ENCODE peak calls at places on chromosomes 13 and 19, in four cellular contexts. One of them, this sample, is unnamed. For H3K4me1, the result is how much of the 10 kb centered on the place peaks cover.

GRCh38 chr19:52453324-52454094 is at the start of gene ZNF578:
- DNase-seq in colonic mucosa: peak
- DNase-seq in BE2C: peak
- DNase-seq in esophagus squamous epithelium: peak
- DNase-seq in this sample: peak

GRCh38 chr13:93959796-93960533 is 519.5 kb downstream of the DCT start:
- DNase-seq in colonic mucosa: no peak
- DNase-seq in BE2C: no peak
- DNase-seq in esophagus squamous epithelium: no peak
- DNase-seq in this sample: no peak

GRCh38 chr13:112065521-112065866 is 1.5 kb upstream of the SOX1 start:
- DNase-seq in BE2C: no peak
- DNase-seq in colonic mucosa: no peak
- DNase-seq in esophagus squamous epithelium: no peak
- DNase-seq in this sample: no peak

GRCh38 chr13:100274942-100275506 is 186.1 kb downstream of the PCCA start:
- DNase-seq in esophagus squamous epithelium: no peak
- DNase-seq in colonic mucosa: no peak
- DNase-seq in BE2C: no peak
- DNase-seq in this sample: no peak

GRCh38 chr19:11338164-11338563 is 1.3 kb downstream of the RAB3D start:
- DNase-seq in esophagus squamous epithelium: no peak
- DNase-seq in BE2C: no peak
- DNase-seq in colonic mucosa: peak
- DNase-seq in this sample: peak

GRCh38 chr13:23436680-23437079 is 3.2 kb upstream of the SACS start:
- DNase-seq in BE2C: no peak
- DNase-seq in colonic mucosa: no peak
- DNase-seq in esophagus squamous epithelium: no peak
- DNase-seq in this sample: no peak

GRCh38 chr13:66689628-66690027 is 540.5 kb downstream of the PCDH9 start:
- DNase-seq in esophagus squamous epithelium: no peak
- DNase-seq in BE2C: peak
- DNase-seq in colonic mucosa: no peak
- DNase-seq in this sample: no peak

GRCh38 chr13:111510502-111511218 is 190.2 kb downstream of the TEX29 start:
- DNase-seq in BE2C: no peak
- DNase-seq in esophagus squamous epithelium: no peak
- DNase-seq in colonic mucosa: no peak
- DNase-seq in this sample: no peak

GRCh38 chr19:53909471-53910169 is 542 bp downstream of the CACNG7 start:
- DNase-seq in BE2C: no peak
- DNase-seq in colonic mucosa: no peak
- DNase-seq in esophagus squamous epithelium: no peak
- DNase-seq in this sample: no peak

GRCh38 chr19:9586764-9587163 is 2.5 kb upstream of the ZNF121 start:
- DNase-seq in colonic mucosa: peak
- DNase-seq in esophagus squamous epithelium: no peak
- DNase-seq in BE2C: peak
- DNase-seq in this sample: peak

GRCh38 chr13:76795701-76796695 is 90.2 kb downstream of the KCTD12 start:
- DNase-seq in BE2C: no peak
- DNase-seq in esophagus squamous epithelium: no peak
- DNase-seq in colonic mucosa: no peak
- DNase-seq in this sample: no peak

GRCh38 chr19:48544856-48545750 is 6.9 kb upstream of the SULT2B1 start:
- DNase-seq in BE2C: no peak
- DNase-seq in esophagus squamous epithelium: no peak
- DNase-seq in colonic mucosa: no peak
- DNase-seq in this sample: no peak

GRCh38 chr13:39051157-39051556 is 12.9 kb downstream of the NHLRC3 start:
- DNase-seq in BE2C: no peak
- DNase-seq in esophagus squamous epithelium: no peak
- DNase-seq in colonic mucosa: no peak
- DNase-seq in this sample: no peak

GRCh38 chr19:47446534-47447469 is 24.9 kb downstream of the SLC8A2 start:
- DNase-seq in esophagus squamous epithelium: no peak
- DNase-seq in BE2C: peak
- DNase-seq in colonic mucosa: peak
- DNase-seq in this sample: peak

GRCh38 chr13:105518086-105518485 is 1017.4 kb downstream of the EFNB2 start:
- DNase-seq in esophagus squamous epithelium: no peak
- DNase-seq in colonic mucosa: no peak
- DNase-seq in BE2C: no peak
- DNase-seq in this sample: no peak

GRCh38 chr13:55577082-55577846 is 1563.5 kb upstream of the PRR20A start:
- DNase-seq in esophagus squamous epithelium: no peak
- DNase-seq in colonic mucosa: no peak
- DNase-seq in BE2C: no peak
- DNase-seq in this sample: no peak

GRCh38 chr13:55573565-55573964 is 1567.2 kb upstream of the PRR20A start:
- DNase-seq in colonic mucosa: no peak
- DNase-seq in esophagus squamous epithelium: no peak
- DNase-seq in BE2C: no peak
- DNase-seq in this sample: no peak

GRCh38 chr13:55572862-55573261 is 1567.9 kb upstream of the PRR20A start:
- DNase-seq in BE2C: no peak
- DNase-seq in colonic mucosa: no peak
- DNase-seq in esophagus squamous epithelium: no peak
- DNase-seq in this sample: no peak

GRCh38 chr13:55576389-55576788 is 1564.3 kb upstream of the PRR20A start:
- DNase-seq in BE2C: no peak
- DNase-seq in colonic mucosa: no peak
- DNase-seq in esophagus squamous epithelium: no peak
- DNase-seq in this sample: no peak

DNA sequence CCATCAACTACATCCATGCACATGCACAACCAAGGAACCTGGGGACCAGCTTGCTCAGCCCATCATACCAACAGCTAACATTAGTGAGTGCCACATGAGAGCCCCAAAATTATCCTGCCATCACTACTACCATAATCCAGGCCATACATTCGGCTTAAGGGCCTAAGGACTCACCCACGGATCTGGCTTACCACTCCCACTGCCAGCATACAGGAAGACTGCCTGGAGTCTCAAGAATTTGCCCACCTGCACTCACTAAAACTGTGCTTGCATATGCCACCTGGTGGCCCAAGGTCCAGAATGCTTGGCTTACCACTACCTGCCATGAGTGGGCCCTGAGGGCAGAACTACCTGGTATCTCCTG is 1562.9 kb upstream of the PRR20A start:
- DNase-seq in esophagus squamous epithelium: no peak
- DNase-seq in colonic mucosa: no peak
- DNase-seq in BE2C: no peak
- DNase-seq in this sample: no peak
- TF ChIP-seq CTCF in esophagus squamous epithelium: no peak
- TF ChIP-seq CTCF in colonic mucosa: no peak
- TF ChIP-seq CTCF in BE2C: no peak
- TF ChIP-seq CTCF in this sample: no peak

GRCh38 chr13:33174980-33175379 is 110.6 kb downstream of the STARD13 start:
- DNase-seq in esophagus squamous epithelium: no peak
- DNase-seq in BE2C: no peak
- DNase-seq in colonic mucosa: no peak
- DNase-seq in this sample: no peak
- H3K4me1 ChIP-seq in esophagus squamous epithelium: under half
- H3K4me1 ChIP-seq in BE2C: under half
- H3K4me1 ChIP-seq in colonic mucosa: under half
- H3K4me1 ChIP-seq in this sample: under half

GRCh38 chr19:43799502-43800142 is 2.6 kb downstream of the LYPD5 start:
- DNase-seq in esophagus squamous epithelium: no peak
- DNase-seq in colonic mucosa: peak
- DNase-seq in BE2C: no peak
- DNase-seq in this sample: peak

GRCh38 chr19:43798026-43798545 is 4.2 kb downstream of the LYPD5 start:
- DNase-seq in esophagus squamous epithelium: no peak
- DNase-seq in BE2C: no peak
- DNase-seq in colonic mucosa: no peak
- DNase-seq in this sample: no peak

GRCh38 chr19:43797118-43797517 is 5.1 kb downstream of the LYPD5 start:
- DNase-seq in BE2C: no peak
- DNase-seq in esophagus squamous epithelium: no peak
- DNase-seq in colonic mucosa: no peak
- DNase-seq in this sample: no peak

GRCh38 chr19:43797556-43797955 is 4.7 kb downstream of the LYPD5 start:
- DNase-seq in colonic mucosa: no peak
- DNase-seq in BE2C: no peak
- DNase-seq in esophagus squamous epithelium: no peak
- DNase-seq in this sample: no peak

GRCh38 chr19:43798546-43799409 is 3.5 kb downstream of the LYPD5 start:
- DNase-seq in esophagus squamous epithelium: no peak
- DNase-seq in BE2C: no peak
- DNase-seq in colonic mucosa: peak
- DNase-seq in this sample: peak
- H3K4me3 ChIP-seq in esophagus squamous epithelium: peak
- H3K4me3 ChIP-seq in BE2C: peak
- H3K4me3 ChIP-seq in colonic mucosa: peak
- H3K4me3 ChIP-seq in this sample: no peak

DNA sequence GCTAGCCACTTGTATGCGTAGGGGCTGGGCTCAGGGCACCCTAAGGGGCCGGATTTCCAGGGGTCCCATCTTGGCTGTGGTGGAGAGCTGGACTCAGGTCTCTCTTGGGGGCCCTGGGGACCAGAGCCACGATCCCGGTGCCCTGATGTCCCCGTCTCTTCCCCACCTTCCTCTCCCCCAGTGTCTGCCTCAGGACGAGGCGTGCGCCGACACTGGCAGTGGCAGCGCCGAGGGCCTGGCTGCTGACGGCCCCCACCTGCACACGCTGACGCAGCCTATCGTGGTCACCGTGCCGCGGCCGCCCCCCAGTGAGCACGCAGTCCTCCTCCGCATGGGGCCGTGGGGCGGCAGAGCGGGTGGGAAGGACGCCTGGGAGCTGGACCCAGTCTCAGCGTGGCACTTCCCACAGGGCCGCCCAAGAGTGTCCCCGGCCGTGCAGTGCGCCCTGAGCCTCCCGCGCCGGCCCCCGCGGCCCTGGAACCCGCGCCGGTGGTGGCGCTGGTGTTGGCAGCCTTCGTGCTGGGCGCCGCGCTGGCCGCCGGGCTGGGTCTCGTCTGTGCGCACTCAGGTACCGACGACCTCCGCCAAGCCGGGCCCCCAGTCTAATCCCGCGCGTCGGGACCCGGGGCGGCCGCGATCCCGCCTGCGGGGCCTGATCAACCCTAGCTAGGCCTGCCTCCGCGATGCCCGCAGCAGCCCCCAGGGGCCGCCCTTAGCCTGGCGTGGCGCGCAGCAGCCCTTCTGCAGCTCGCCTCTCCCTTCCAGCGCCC is 2.7 kb upstream of the SNAPC2 start:
- DNase-seq in colonic mucosa: no peak
- DNase-seq in BE2C: peak
- DNase-seq in esophagus squamous epithelium: no peak
- DNase-seq in this sample: peak
- TF ChIP-seq CTCF in colonic mucosa: peak
- TF ChIP-seq CTCF in BE2C: peak
- TF ChIP-seq CTCF in esophagus squamous epithelium: peak
- TF ChIP-seq CTCF in this sample: peak

GRCh38 chr19:41320568-41320967 is 10.6 kb downstream of the CCDC97 start:
- DNase-seq in BE2C: no peak
- DNase-seq in esophagus squamous epithelium: no peak
- DNase-seq in colonic mucosa: no peak
- DNase-seq in this sample: no peak
- H3K4me1 ChIP-seq in BE2C: under half
- H3K4me1 ChIP-seq in esophagus squamous epithelium: under half
- H3K4me1 ChIP-seq in colonic mucosa: under half
- H3K4me1 ChIP-seq in this sample: under half

DNA sequence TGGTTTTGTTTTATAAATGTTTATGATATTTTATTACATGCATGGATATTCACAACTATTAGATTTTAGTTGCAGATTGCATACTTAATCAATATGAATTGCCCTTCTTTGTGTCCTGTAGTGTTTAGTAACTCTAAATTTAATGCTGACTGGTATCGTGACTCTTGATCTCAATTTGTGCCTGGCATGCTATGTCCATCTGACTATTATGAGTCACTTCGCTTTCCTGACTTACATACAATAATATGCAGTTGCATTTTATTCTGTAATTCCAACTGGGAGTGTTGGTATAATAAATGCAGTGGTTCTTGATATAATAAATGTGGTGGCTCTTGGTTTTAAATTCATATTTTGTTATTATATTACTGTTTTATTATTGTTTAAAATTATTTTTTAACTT is 277.5 kb downstream of the LIG4 start:
- DNase-seq in BE2C: no peak
- DNase-seq in esophagus squamous epithelium: no peak
- DNase-seq in colonic mucosa: no peak
- DNase-seq in this sample: no peak
- H3K4me3 ChIP-seq in BE2C: no peak
- H3K4me3 ChIP-seq in esophagus squamous epithelium: no peak
- H3K4me3 ChIP-seq in colonic mucosa: no peak
- H3K4me3 ChIP-seq in this sample: no peak

DNA sequence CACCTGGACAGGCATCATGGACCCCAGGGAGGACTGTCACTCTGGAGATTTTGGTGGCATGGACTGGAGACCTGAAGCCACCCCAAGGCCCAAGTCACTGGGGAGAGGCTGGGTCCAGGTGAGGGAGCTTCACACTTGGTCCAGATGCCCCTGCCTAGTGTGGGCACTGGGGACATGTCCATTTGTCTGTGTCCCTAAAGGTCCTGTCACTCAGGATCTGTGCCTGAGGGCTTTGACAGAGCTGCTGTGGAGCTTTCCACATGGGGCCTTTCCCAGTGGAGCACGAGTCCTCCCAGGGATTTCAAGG is 40.5 kb upstream of the CEACAM8 start:
- DNase-seq in esophagus squamous epithelium: no peak
- DNase-seq in colonic mucosa: no peak
- DNase-seq in BE2C: no peak
- DNase-seq in this sample: no peak
- TF ChIP-seq CTCF in esophagus squamous epithelium: no peak
- TF ChIP-seq CTCF in colonic mucosa: no peak
- TF ChIP-seq CTCF in BE2C: no peak
- TF ChIP-seq CTCF in this sample: no peak